ENCODE peak calls at places on chromosomes 16 and 17, in six cellular contexts. One of them, this sample, is unnamed.

GRCh38 chr17:45867702-45868101 is 23.0 kb downstream of the SPPL2C start:
- DNase-seq in AG09309: no peak
- DNase-seq in activated T-helper 1 cell treated with anti-CD3 and anti-CD28 coated beads, Interleukin-2, amount 50 U/mL, for 16 hours: no peak
- DNase-seq in progenitor cell of endocrine pancreas: no peak
- DNase-seq in psoas muscle: no peak
- DNase-seq in iris pigment epithelial cell: peak
- DNase-seq in this sample: no peak

GRCh38 chr16:84247844-84248243 is 8.0 kb upstream of the KCNG4 start:
- DNase-seq in AG09309: no peak
- DNase-seq in activated T-helper 1 cell treated with anti-CD3 and anti-CD28 coated beads, Interleukin-2, amount 50 U/mL, for 16 hours: no peak
- DNase-seq in progenitor cell of endocrine pancreas: no peak
- DNase-seq in psoas muscle: no peak
- DNase-seq in iris pigment epithelial cell: no peak
- DNase-seq in this sample: no peak

GRCh38 chr16:88195021-88195581 is 187.7 kb upstream of the ZNF469 start:
- DNase-seq in AG09309: no peak
- DNase-seq in activated T-helper 1 cell treated with anti-CD3 and anti-CD28 coated beads, Interleukin-2, amount 50 U/mL, for 16 hours: no peak
- DNase-seq in progenitor cell of endocrine pancreas: no peak
- DNase-seq in psoas muscle: no peak
- DNase-seq in iris pigment epithelial cell: no peak
- DNase-seq in this sample: no peak

GRCh38 chr16:49491736-49492089 is 118.1 kb downstream of the C16orf78 start:
- DNase-seq in AG09309: no peak
- DNase-seq in activated T-helper 1 cell treated with anti-CD3 and anti-CD28 coated beads, Interleukin-2, amount 50 U/mL, for 16 hours: no peak
- DNase-seq in progenitor cell of endocrine pancreas: no peak
- DNase-seq in psoas muscle: peak
- DNase-seq in iris pigment epithelial cell: no peak
- DNase-seq in this sample: no peak

GRCh38 chr16:50298591-50299507 is 32.5 kb downstream of the ADCY7 start:
- DNase-seq in AG09309: no peak
- DNase-seq in activated T-helper 1 cell treated with anti-CD3 and anti-CD28 coated beads, Interleukin-2, amount 50 U/mL, for 16 hours: no peak
- DNase-seq in progenitor cell of endocrine pancreas: no peak
- DNase-seq in psoas muscle: peak
- DNase-seq in iris pigment epithelial cell: no peak
- DNase-seq in this sample: no peak

GRCh38 chr16:10668322-10669045 is 26.2 kb downstream of the TEKT5 start:
- DNase-seq in AG09309: no peak
- DNase-seq in activated T-helper 1 cell treated with anti-CD3 and anti-CD28 coated beads, Interleukin-2, amount 50 U/mL, for 16 hours: no peak
- DNase-seq in progenitor cell of endocrine pancreas: no peak
- DNase-seq in psoas muscle: no peak
- DNase-seq in iris pigment epithelial cell: peak
- DNase-seq in this sample: no peak

GRCh38 chr17:30336369-30337171 is 2.7 kb upstream of the TMIGD1 start:
- DNase-seq in AG09309: no peak
- DNase-seq in activated T-helper 1 cell treated with anti-CD3 and anti-CD28 coated beads, Interleukin-2, amount 50 U/mL, for 16 hours: peak
- DNase-seq in progenitor cell of endocrine pancreas: no peak
- DNase-seq in psoas muscle: no peak
- DNase-seq in iris pigment epithelial cell: peak
- DNase-seq in this sample: peak

GRCh38 chr16:27772093-27772820 is 222.3 kb downstream of the KATNIP start:
- DNase-seq in AG09309: no peak
- DNase-seq in activated T-helper 1 cell treated with anti-CD3 and anti-CD28 coated beads, Interleukin-2, amount 50 U/mL, for 16 hours: no peak
- DNase-seq in progenitor cell of endocrine pancreas: no peak
- DNase-seq in psoas muscle: no peak
- DNase-seq in iris pigment epithelial cell: no peak
- DNase-seq in this sample: no peak

GRCh38 chr16:57301126-57301817 is 16.8 kb upstream of the PLLP start:
- DNase-seq in AG09309: no peak
- DNase-seq in activated T-helper 1 cell treated with anti-CD3 and anti-CD28 coated beads, Interleukin-2, amount 50 U/mL, for 16 hours: no peak
- DNase-seq in progenitor cell of endocrine pancreas: no peak
- DNase-seq in psoas muscle: peak
- DNase-seq in iris pigment epithelial cell: no peak
- DNase-seq in this sample: peak

GRCh38 chr16:49920397-49920796 is 64.5 kb upstream of the ZNF423 start:
- DNase-seq in AG09309: no peak
- DNase-seq in activated T-helper 1 cell treated with anti-CD3 and anti-CD28 coated beads, Interleukin-2, amount 50 U/mL, for 16 hours: no peak
- DNase-seq in progenitor cell of endocrine pancreas: no peak
- DNase-seq in psoas muscle: no peak
- DNase-seq in iris pigment epithelial cell: no peak
- DNase-seq in this sample: no peak

GRCh38 chr17:29958947-29959657 is 17.7 kb downstream of the EFCAB5 start:
- DNase-seq in AG09309: no peak
- DNase-seq in activated T-helper 1 cell treated with anti-CD3 and anti-CD28 coated beads, Interleukin-2, amount 50 U/mL, for 16 hours: no peak
- DNase-seq in progenitor cell of endocrine pancreas: no peak
- DNase-seq in psoas muscle: no peak
- DNase-seq in iris pigment epithelial cell: peak
- DNase-seq in this sample: no peak

GRCh38 chr17:68401288-68401687 is 56.0 kb downstream of the WIPI1 start:
- DNase-seq in AG09309: no peak
- DNase-seq in activated T-helper 1 cell treated with anti-CD3 and anti-CD28 coated beads, Interleukin-2, amount 50 U/mL, for 16 hours: no peak
- DNase-seq in progenitor cell of endocrine pancreas: no peak
- DNase-seq in psoas muscle: no peak
- DNase-seq in iris pigment epithelial cell: no peak
- DNase-seq in this sample: no peak

GRCh38 chr16:1078579-1079021 is 6.1 kb downstream of the SSTR5 start:
- DNase-seq in AG09309: no peak
- DNase-seq in activated T-helper 1 cell treated with anti-CD3 and anti-CD28 coated beads, Interleukin-2, amount 50 U/mL, for 16 hours: no peak
- DNase-seq in progenitor cell of endocrine pancreas: no peak
- DNase-seq in psoas muscle: no peak
- DNase-seq in iris pigment epithelial cell: peak
- DNase-seq in this sample: no peak

GRCh38 chr17:20256144-20256543 is 211.2 kb downstream of the LGALS9B start:
- DNase-seq in AG09309: no peak
- DNase-seq in activated T-helper 1 cell treated with anti-CD3 and anti-CD28 coated beads, Interleukin-2, amount 50 U/mL, for 16 hours: no peak
- DNase-seq in progenitor cell of endocrine pancreas: no peak
- DNase-seq in psoas muscle: no peak
- DNase-seq in iris pigment epithelial cell: no peak
- DNase-seq in this sample: no peak

GRCh38 chr17:57999496-58000017 is 7.5 kb downstream of the SRSF1 start:
- DNase-seq in AG09309: peak
- DNase-seq in activated T-helper 1 cell treated with anti-CD3 and anti-CD28 coated beads, Interleukin-2, amount 50 U/mL, for 16 hours: no peak
- DNase-seq in progenitor cell of endocrine pancreas: no peak
- DNase-seq in psoas muscle: no peak
- DNase-seq in iris pigment epithelial cell: peak
- DNase-seq in this sample: peak

GRCh38 chr16:66858740-66859396 is 14.7 kb downstream of the CA7 start:
- DNase-seq in AG09309: no peak
- DNase-seq in activated T-helper 1 cell treated with anti-CD3 and anti-CD28 coated beads, Interleukin-2, amount 50 U/mL, for 16 hours: no peak
- DNase-seq in progenitor cell of endocrine pancreas: no peak
- DNase-seq in psoas muscle: peak
- DNase-seq in iris pigment epithelial cell: peak
- DNase-seq in this sample: peak

GRCh38 chr16:26016989-26017388 is 325.2 kb downstream of the HS3ST4 start:
- DNase-seq in AG09309: no peak
- DNase-seq in activated T-helper 1 cell treated with anti-CD3 and anti-CD28 coated beads, Interleukin-2, amount 50 U/mL, for 16 hours: no peak
- DNase-seq in progenitor cell of endocrine pancreas: no peak
- DNase-seq in psoas muscle: no peak
- DNase-seq in iris pigment epithelial cell: no peak
- DNase-seq in this sample: no peak

GRCh38 chr17:14904406-14904805 is 360.7 kb downstream of the PMP22 start:
- DNase-seq in AG09309: no peak
- DNase-seq in activated T-helper 1 cell treated with anti-CD3 and anti-CD28 coated beads, Interleukin-2, amount 50 U/mL, for 16 hours: no peak
- DNase-seq in progenitor cell of endocrine pancreas: no peak
- DNase-seq in psoas muscle: no peak
- DNase-seq in iris pigment epithelial cell: peak
- DNase-seq in this sample: peak

GRCh38 chr16:397736-398332 is 835 bp downstream of the NME4 start:
- DNase-seq in AG09309: no peak
- DNase-seq in activated T-helper 1 cell treated with anti-CD3 and anti-CD28 coated beads, Interleukin-2, amount 50 U/mL, for 16 hours: no peak
- DNase-seq in progenitor cell of endocrine pancreas: peak
- DNase-seq in psoas muscle: peak
- DNase-seq in iris pigment epithelial cell: peak
- DNase-seq in this sample: peak

GRCh38 chr16:31380201-31380600 is 12.9 kb upstream of the ITGAD start:
- DNase-seq in AG09309: no peak
- DNase-seq in activated T-helper 1 cell treated with anti-CD3 and anti-CD28 coated beads, Interleukin-2, amount 50 U/mL, for 16 hours: no peak
- DNase-seq in progenitor cell of endocrine pancreas: no peak
- DNase-seq in psoas muscle: peak
- DNase-seq in iris pigment epithelial cell: no peak
- DNase-seq in this sample: no peak

GRCh38 chr16:66810391-66810790 is 9.0 kb upstream of the TERB1 start:
- DNase-seq in AG09309: no peak
- DNase-seq in activated T-helper 1 cell treated with anti-CD3 and anti-CD28 coated beads, Interleukin-2, amount 50 U/mL, for 16 hours: no peak
- DNase-seq in progenitor cell of endocrine pancreas: no peak
- DNase-seq in psoas muscle: no peak
- DNase-seq in iris pigment epithelial cell: no peak
- DNase-seq in this sample: no peak

This sample was measured in mesenchymal stem cell.